ENCODE peak calls at places on chromosome 21, in nine cellular contexts. O, U, D, F, J, T, V, Z and E are unnamed samples.

GRCh38 chr21:45555557-45556301 is 13.5 kb upstream of the SLC19A1 start:
- DNase-seq in D (no peak), F (peak), J (peak), Z (peak), O (peak), V (peak), T (peak), U (peak), E (peak)

GRCh38 chr21:23475518-23476189 is 2131.6 kb downstream of the MRPL39 start:
- DNase-seq in F (no peak), U (no peak), O (no peak), D (no peak), T (peak), J (no peak), V (no peak), Z (no peak), E (no peak)

GRCh38 chr21:33027401-33028185 is 1.9 kb downstream of the OLIG2 start:
- DNase-seq in V (no peak), T (no peak), Z (peak), J (no peak), F (no peak), U (no peak), D (no peak), O (no peak), E (no peak)

GRCh38 chr21:42061866-42062542 is 9.1 kb upstream of the UMODL1 start:
- DNase-seq in Z (peak), O (no peak), U (no peak), J (no peak), D (no peak), V (peak), F (no peak), T (no peak), E (no peak)

GRCh38 chr21:45306832-45307571 is 19.3 kb upstream of the POFUT2 start:
- DNase-seq in F (no peak), J (peak), D (peak), V (no peak), U (peak), T (peak), O (peak), Z (no peak), E (peak)

GRCh38 chr21:45303751-45304150 is 16.1 kb upstream of the POFUT2 start:
- DNase-seq in J (no peak), F (no peak), U (no peak), V (no peak), Z (no peak), O (peak), D (no peak), T (no peak), E (no peak)

GRCh38 chr21:39776589-39776988 is 31.6 kb downstream of the IGSF5 start:
- DNase-seq in T (no peak), Z (no peak), V (no peak), J (no peak), D (no peak), O (no peak), F (no peak), U (no peak), E (peak)

GRCh38 chr21:45615145-45615711 is 28.3 kb upstream of the PCBP3 start:
- DNase-seq in J (no peak), O (no peak), D (no peak), T (no peak), Z (no peak), F (no peak), U (no peak), V (peak), E (no peak)

GRCh38 chr21:28132713-28133112 is 860.0 kb downstream of the LTN1 start:
- DNase-seq in V (no peak), U (no peak), J (no peak), F (no peak), D (no peak), T (no peak), O (no peak), Z (no peak), E (peak)

GRCh38 chr21:44304041-44304738 is 4.3 kb downstream of the PFKL start:
- DNase-seq in O (no peak), U (no peak), J (no peak), T (no peak), F (no peak), V (no peak), Z (no peak), D (no peak), E (no peak)

GRCh38 chr21:45076245-45076661 is 1.9 kb downstream of the ADARB1 start:
- DNase-seq in J (no peak), Z (no peak), U (no peak), F (no peak), D (no peak), O (no peak), V (no peak), T (peak), E (no peak)

GRCh38 chr21:29501451-29501850 is 202.7 kb downstream of the BACH1 start:
- DNase-seq in F (no peak), O (no peak), T (peak), Z (no peak), U (no peak), V (no peak), D (no peak), J (no peak), E (no peak)

GRCh38 chr21:31520506-31521163 is 138.9 kb upstream of the SOD1 start:
- DNase-seq in F (peak), V (no peak), D (no peak), T (no peak), O (no peak), J (no peak), Z (no peak), U (no peak), E (no peak)

GRCh38 chr21:34080693-34081092 is 7.3 kb downstream of the MRPS6 start:
- DNase-seq in O (no peak), V (no peak), D (no peak), T (no peak), F (no peak), Z (no peak), U (no peak), J (no peak), E (no peak)